ENCODE peak calls at places on chromosomes 7 and 10, in ten cellular contexts. R is iris pigment epithelial cell; B is Calu3; G is CD8-positive, alpha-beta memory T cell; X is HFFc6; M is IMR-90; A is NCI-H1092 treated with DMSO at 0.1 percent for 48 hours; W is AG08396; J is SW 1271; Q is GM12891. O is an unnamed sample.
A peak's percentile ranks its signal among the peaks of the same experiment; 100 is the strongest.

GRCh38 chr10:69232736-69233135 is 12.6 kb downstream of the HKDC1 start:
- DNase-seq in R (no peak), B (no peak), G (peak; percentile 54), X (no peak), M (no peak), A (no peak), W (no peak), J (no peak), Q (no peak), O (no peak)

GRCh38 chr7:107966701-107967100 is 36.3 kb downstream of the LAMB1 start:
- DNase-seq in R (peak; percentile 91), B (no peak), G (no peak), X (peak; percentile 83), M (peak; percentile 85), A (peak; percentile 72), W (peak; percentile 68), J (no peak), Q (no peak), O (no peak)

GRCh38 chr10:124003070-124003419 is 90.4 kb downstream of the CHST15 start:
- DNase-seq in R (no peak), B (no peak), G (no peak), X (no peak), M (no peak), A (no peak), W (no peak), J (no peak), Q (peak; percentile 7), O (no peak)

GRCh38 chr7:28629216-28629848 is 217.0 kb downstream of the CREB5 start:
- DNase-seq in R (peak; percentile 28), B (no peak), G (no peak), X (peak; percentile 58), M (peak; percentile 54), A (no peak), W (peak; percentile 18), J (no peak), Q (no peak), O (no peak)

GRCh38 chr10:122878799-122879338 is 512 bp downstream of the FAM24B start:
- DNase-seq in R (peak; percentile 23), B (no peak), G (no peak), X (no peak), M (no peak), A (peak; percentile 60), W (no peak), J (no peak), Q (no peak), O (no peak)

GRCh38 chr10:96921655-96922054 is 89.6 kb downstream of the LCOR start:
- DNase-seq in R (no peak), B (no peak), G (no peak), X (no peak), M (no peak), A (no peak), W (no peak), J (no peak), Q (no peak), O (no peak)

GRCh38 chr10:130472236-130472635 is 336.0 kb downstream of the GLRX3 start:
- DNase-seq in R (no peak), B (no peak), G (no peak), X (no peak), M (no peak), A (no peak), W (no peak), J (no peak), Q (no peak), O (no peak)

GRCh38 chr7:47380325-47381131 is 201.4 kb downstream of the TNS3 start:
- DNase-seq in R (peak; percentile 25), B (peak; percentile 54), G (no peak), X (no peak), M (peak; percentile 73), A (no peak), W (peak; percentile 28), J (no peak), Q (no peak), O (no peak)

GRCh38 chr7:30705008-30705407 is 22.8 kb upstream of the CRHR2 start:
- DNase-seq in R (no peak), B (no peak), G (no peak), X (no peak), M (no peak), A (no peak), W (no peak), J (no peak), Q (no peak), O (no peak)

GRCh38 chr10:21260060-21260792 is 265.3 kb downstream of the SKIDA1 start:
- DNase-seq in R (peak; percentile 15), B (no peak), G (no peak), X (no peak), M (no peak), A (no peak), W (no peak), J (no peak), Q (no peak), O (no peak)

GRCh38 chr10:103792547-103792946 is 62.8 kb downstream of the SH3PXD2A start:
- DNase-seq in R (no peak), B (no peak), G (no peak), X (peak; percentile 9), M (peak; percentile 69), A (no peak), W (no peak), J (no peak), Q (no peak), O (no peak)

GRCh38 chr10:60237977-60238376 is 151.7 kb downstream of the ANK3 start:
- DNase-seq in R (peak; percentile 55), B (no peak), G (no peak), X (no peak), M (peak; percentile 13), A (no peak), W (peak; percentile 8), J (no peak), Q (peak; percentile 9), O (no peak)

GRCh38 chr10:30798621-30799020 is 169.1 kb upstream of the LYZL2 start:
- DNase-seq in R (no peak), B (no peak), G (no peak), X (no peak), M (no peak), A (peak; percentile 15), W (no peak), J (no peak), Q (no peak), O (no peak)